ENCODE peak calls at places on chromosomes 11 and 22, in five cellular contexts. One of them, this sample, is unnamed.

GRCh38 chr11:127493330-127493729 is 492.8 kb upstream of the KIRREL3 start:
- DNase-seq in heart right ventricle: no peak
- DNase-seq in tibial nerve: no peak
- DNase-seq in NCI-H1694: peak
- DNase-seq in EH: peak
- DNase-seq in this sample: no peak

GRCh38 chr11:4123218-4123617 is 28.6 kb downstream of the RRM1 start:
- DNase-seq in heart right ventricle: no peak
- DNase-seq in tibial nerve: no peak
- DNase-seq in NCI-H1694: no peak
- DNase-seq in EH: no peak
- DNase-seq in this sample: no peak

GRCh38 chr11:3192511-3193372 is 25.9 kb downstream of the MRGPRG start:
- DNase-seq in heart right ventricle: no peak
- DNase-seq in tibial nerve: no peak
- DNase-seq in NCI-H1694: no peak
- DNase-seq in EH: no peak
- DNase-seq in this sample: no peak

GRCh38 chr22:39954584-39955055 is 5.6 kb upstream of the TMA7B start:
- DNase-seq in heart right ventricle: no peak
- DNase-seq in tibial nerve: peak
- DNase-seq in NCI-H1694: no peak
- DNase-seq in EH: peak
- DNase-seq in this sample: no peak

GRCh38 chr11:93000511-93001476 is 31.3 kb downstream of the MTNR1B start:
- DNase-seq in heart right ventricle: no peak
- DNase-seq in tibial nerve: no peak
- DNase-seq in NCI-H1694: no peak
- DNase-seq in EH: peak
- DNase-seq in this sample: no peak

GRCh38 chr11:58770627-58771457 is 39.1 kb upstream of the GLYAT start:
- DNase-seq in heart right ventricle: no peak
- DNase-seq in tibial nerve: no peak
- DNase-seq in NCI-H1694: no peak
- DNase-seq in EH: peak
- DNase-seq in this sample: no peak

GRCh38 chr11:29328961-29329441 is 687.8 kb downstream of the KCNA4 start:
- DNase-seq in heart right ventricle: no peak
- DNase-seq in tibial nerve: no peak
- DNase-seq in NCI-H1694: peak
- DNase-seq in EH: peak
- DNase-seq in this sample: peak

GRCh38 chr22:30266445-30267381 is at the start of gene OSM:
- DNase-seq in heart right ventricle: no peak
- DNase-seq in tibial nerve: peak
- DNase-seq in NCI-H1694: no peak
- DNase-seq in EH: no peak
- DNase-seq in this sample: no peak

GRCh38 chr22:27242917-27243589 is 558.5 kb downstream of the MN1 start:
- DNase-seq in heart right ventricle: no peak
- DNase-seq in tibial nerve: no peak
- DNase-seq in NCI-H1694: no peak
- DNase-seq in EH: no peak
- DNase-seq in this sample: no peak

GRCh38 chr22:20272700-20273099 is 4.6 kb upstream of the RTN4R start:
- DNase-seq in heart right ventricle: no peak
- DNase-seq in tibial nerve: no peak
- DNase-seq in NCI-H1694: no peak
- DNase-seq in EH: no peak
- DNase-seq in this sample: no peak

GRCh38 chr11:114132427-114132826 is 72.9 kb downstream of the ZBTB16 start:
- DNase-seq in heart right ventricle: no peak
- DNase-seq in tibial nerve: no peak
- DNase-seq in NCI-H1694: no peak
- DNase-seq in EH: no peak
- DNase-seq in this sample: no peak

GRCh38 chr22:37818397-37819099 is 4.6 kb upstream of the GALR3 start:
- DNase-seq in heart right ventricle: peak
- DNase-seq in tibial nerve: no peak
- DNase-seq in NCI-H1694: no peak
- DNase-seq in EH: peak
- DNase-seq in this sample: no peak

GRCh38 chr11:61162092-61162935 is 1.1 kb upstream of the VPS37C start:
- DNase-seq in heart right ventricle: no peak
- DNase-seq in tibial nerve: no peak
- DNase-seq in NCI-H1694: no peak
- DNase-seq in EH: peak
- DNase-seq in this sample: peak

GRCh38 chr11:68050371-68050841 is 11.6 kb downstream of the TCIRG1 start:
- DNase-seq in heart right ventricle: no peak
- DNase-seq in tibial nerve: no peak
- DNase-seq in NCI-H1694: no peak
- DNase-seq in EH: no peak
- DNase-seq in this sample: no peak